ENCODE peak calls at places on chromosomes 2 and 18, in four cellular contexts. U is IMR-90, Y is H9, X is H1. R is an unnamed sample.

GRCh38 chr2:224284134-224284946 is 117.6 kb downstream of the FAM124B start:
- DNase-seq in X (no peak), Y (peak; percentile 43), U (peak; percentile 25), R (peak; percentile 79)

GRCh38 chr18:69839989-69840388 is 107.7 kb downstream of the CD226 start:
- DNase-seq in Y (no peak), U (no peak), X (no peak), R (no peak)

GRCh38 chr2:196279496-196279895 is 108.1 kb upstream of the STK17B start:
- DNase-seq in Y (no peak), U (peak; percentile 60), X (no peak), R (no peak)

GRCh38 chr2:54540194-54540593 is 84.1 kb downstream of the SPTBN1 start:
- DNase-seq in X (no peak), U (peak; percentile 15), Y (no peak), R (no peak)

GRCh38 chr18:24054130-24054529 is 39.6 kb downstream of the TTC39C start:
- DNase-seq in U (peak; percentile 47), X (no peak), Y (no peak), R (no peak)

GRCh38 chr2:85248741-85249524 is 78.9 kb downstream of the TGOLN2 start:
- DNase-seq in Y (no peak), X (no peak), U (peak; percentile 94), R (peak; percentile 61)

GRCh38 chr18:46104128-46104911 is at the start of gene HAUS1:
- DNase-seq in X (peak; percentile 97), Y (peak; percentile 96), U (peak; percentile 64), R (peak; percentile 97)

GRCh38 chr18:70172225-70172624 is 33.3 kb downstream of the RTTN start:
- DNase-seq in U (peak; percentile 39), Y (no peak), X (no peak), R (no peak)

GRCh38 chr2:96861074-96861473 is 3.3 kb upstream of the ANKRD39 start:
- DNase-seq in Y (no peak), X (peak; percentile 45), U (no peak), R (no peak)

GRCh38 chr2:64023485-64024258 is 4.4 kb upstream of the VPS54 start:
- DNase-seq in Y (peak; percentile 40), X (no peak), U (no peak), R (peak; percentile 60)

GRCh38 chr2:225788571-225788970 is 389.1 kb downstream of the NYAP2 start:
- DNase-seq in Y (no peak), X (no peak), U (peak; percentile 6), R (no peak)

GRCh38 chr2:20438334-20439192 is 8.3 kb upstream of the RHOB start:
- DNase-seq in U (peak; percentile 94), Y (no peak), X (no peak), R (no peak)

GRCh38 chr18:62852851-62853250 is 137.5 kb downstream of the PHLPP1 start:
- DNase-seq in Y (no peak), U (peak; percentile 21), X (no peak), R (no peak)

GRCh38 chr2:101205521-101205998 is 47.1 kb upstream of the CNOT11 start:
- DNase-seq in Y (peak; percentile 67), X (peak; percentile 52), U (peak; percentile 80), R (peak; percentile 84)

GRCh38 chr18:57095884-57096283 is 51.0 kb upstream of the BOD1L2 start:
- DNase-seq in U (no peak), X (no peak), Y (peak; percentile 26), R (no peak)

GRCh38 chr2:67346718-67347407 is 50.3 kb upstream of the ETAA1 start:
- DNase-seq in U (peak; percentile 76), Y (no peak), X (no peak), R (no peak)

GRCh38 chr2:57076856-57077255 is 893.1 kb downstream of the CCDC85A start:
- DNase-seq in Y (no peak), U (no peak), X (no peak), R (no peak)

GRCh38 chr2:198371902-198372611 is 567.7 kb downstream of the PLCL1 start:
- DNase-seq in Y (no peak), X (no peak), U (no peak), R (no peak)

GRCh38 chr2:230908094-230908594 is 16.9 kb downstream of the GPR55 start:
- DNase-seq in X (no peak), U (peak; percentile 3), Y (peak; percentile 25), R (no peak)

GRCh38 chr2:28400434-28400833 is 7.8 kb downstream of the FOSL2 start:
- DNase-seq in X (no peak), Y (no peak), U (no peak), R (no peak)

GRCh38 chr2:209907746-209908145 is 94.7 kb upstream of the RPE start:
- DNase-seq in Y (no peak), U (no peak), X (no peak), R (no peak)

GRCh38 chr2:237322564-237322963 is 91.4 kb downstream of the COL6A3 start:
- DNase-seq in X (peak; percentile 63), Y (peak; percentile 59), U (no peak), R (peak; percentile 37)

GRCh38 chr2:129801575-129801974 is 177.9 kb upstream of the RAB6C start:
- DNase-seq in Y (no peak), U (peak; percentile 41), X (no peak), R (no peak)

GRCh38 chr2:72138011-72138881 is 9.4 kb downstream of the CYP26B1 start:
- DNase-seq in Y (peak; percentile 26), X (no peak), U (no peak), R (no peak)

GRCh38 chr2:147030966-147031760 is 813.7 kb upstream of the ACVR2A start:
- DNase-seq in X (no peak), U (peak; percentile 54), Y (no peak), R (no peak)

GRCh38 chr18:34808389-34808788 is 98.3 kb downstream of the DTNA start:
- DNase-seq in X (no peak), U (no peak), Y (no peak), R (no peak)

GRCh38 chr2:217706513-217706912 is 296.3 kb downstream of the TNS1 start:
- DNase-seq in Y (no peak), U (no peak), X (no peak), R (no peak)
- H4K8ac ChIP-seq in Y (no peak overlapping the region), U (no peak overlapping the region), X (no peak overlapping the region), R (no peak overlapping the region)

GRCh38 chr2:14601070-14601770 is 31.3 kb upstream of the LRATD1 start:
- DNase-seq in X (no peak), Y (no peak), U (no peak), R (no peak)
- H4K5ac ChIP-seq in X (no peak overlapping the region), Y (no peak overlapping the region), U (no peak overlapping the region), R (no peak overlapping the region)

DNA sequence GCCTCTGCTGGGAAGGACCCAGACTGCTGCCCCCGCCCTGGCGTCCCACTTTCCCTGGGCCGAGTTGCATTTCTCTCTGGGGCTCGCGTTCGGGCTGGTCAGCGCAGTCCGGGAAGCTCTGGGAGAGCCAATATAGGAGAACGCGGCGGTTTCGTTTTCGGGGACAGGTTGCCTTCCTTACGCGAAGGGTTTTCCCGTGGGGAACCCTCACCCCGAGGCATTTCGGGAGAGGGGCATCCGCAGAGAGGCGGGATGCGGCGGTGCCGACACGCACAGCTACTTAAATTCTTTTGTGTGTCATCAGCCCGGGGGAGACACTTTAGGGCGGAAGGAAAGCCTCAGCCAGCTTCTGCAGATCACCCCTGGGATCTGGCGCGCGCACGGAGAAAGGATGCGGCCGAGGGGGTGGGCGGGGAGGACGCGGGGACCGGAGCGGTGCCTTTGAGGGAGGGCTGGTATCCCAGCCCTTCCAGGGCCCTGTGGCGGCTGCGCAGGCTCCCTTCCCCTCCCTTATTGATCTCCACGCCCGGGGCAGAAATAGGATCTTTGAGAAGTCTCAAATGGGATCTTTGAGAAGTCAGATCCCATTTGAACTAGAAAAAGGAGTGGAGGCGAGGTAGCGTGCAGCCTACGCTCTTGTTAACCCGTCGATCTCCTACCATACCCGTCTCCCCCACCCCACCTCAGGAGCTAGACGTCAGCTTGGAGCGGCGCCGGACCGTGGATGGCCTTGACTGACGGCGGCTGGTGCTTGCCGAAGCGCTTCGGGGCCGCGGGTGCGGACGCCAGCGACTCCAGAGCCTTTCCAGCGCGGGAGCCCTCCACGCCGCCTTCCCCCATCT is 1.3 kb downstream of the GATA6 start:
- DNase-seq in X (peak; percentile 71), Y (peak; percentile 47), U (peak; percentile 75), R (peak; percentile 69)
- H2BK120ac ChIP-seq in X (no peak overlapping the region), Y (no peak overlapping the region), U (peak overlapping the region; percentile 84), R (no peak overlapping the region)

DNA sequence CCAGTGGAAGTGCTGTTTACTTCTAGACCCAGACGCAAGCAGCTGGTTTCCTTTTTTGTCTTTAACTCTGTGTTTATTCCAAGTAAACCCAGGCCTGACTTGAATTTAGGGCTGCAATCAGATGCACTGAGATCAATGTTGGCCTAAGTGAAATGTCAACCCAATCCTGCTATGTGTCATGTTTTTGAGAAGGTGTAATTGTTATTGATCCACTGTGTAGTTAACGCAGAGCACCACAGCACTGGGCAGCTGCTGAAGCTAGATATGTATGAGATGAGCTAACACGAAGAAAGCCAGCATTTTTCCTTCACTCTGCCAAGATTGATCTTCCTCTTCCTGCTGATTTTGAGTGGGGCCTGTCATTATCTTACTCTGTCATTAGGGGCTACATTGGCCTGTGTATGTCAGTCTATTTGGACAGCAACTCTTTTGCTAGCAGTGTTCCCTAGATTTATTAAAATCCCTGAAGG is 18.9 kb upstream of the DLX1 start:
- DNase-seq in U (no peak), Y (no peak), X (no peak), R (no peak)
- H4K8ac ChIP-seq in U (no peak overlapping the region), Y (no peak overlapping the region), X (no peak overlapping the region), R (no peak overlapping the region)

DNA sequence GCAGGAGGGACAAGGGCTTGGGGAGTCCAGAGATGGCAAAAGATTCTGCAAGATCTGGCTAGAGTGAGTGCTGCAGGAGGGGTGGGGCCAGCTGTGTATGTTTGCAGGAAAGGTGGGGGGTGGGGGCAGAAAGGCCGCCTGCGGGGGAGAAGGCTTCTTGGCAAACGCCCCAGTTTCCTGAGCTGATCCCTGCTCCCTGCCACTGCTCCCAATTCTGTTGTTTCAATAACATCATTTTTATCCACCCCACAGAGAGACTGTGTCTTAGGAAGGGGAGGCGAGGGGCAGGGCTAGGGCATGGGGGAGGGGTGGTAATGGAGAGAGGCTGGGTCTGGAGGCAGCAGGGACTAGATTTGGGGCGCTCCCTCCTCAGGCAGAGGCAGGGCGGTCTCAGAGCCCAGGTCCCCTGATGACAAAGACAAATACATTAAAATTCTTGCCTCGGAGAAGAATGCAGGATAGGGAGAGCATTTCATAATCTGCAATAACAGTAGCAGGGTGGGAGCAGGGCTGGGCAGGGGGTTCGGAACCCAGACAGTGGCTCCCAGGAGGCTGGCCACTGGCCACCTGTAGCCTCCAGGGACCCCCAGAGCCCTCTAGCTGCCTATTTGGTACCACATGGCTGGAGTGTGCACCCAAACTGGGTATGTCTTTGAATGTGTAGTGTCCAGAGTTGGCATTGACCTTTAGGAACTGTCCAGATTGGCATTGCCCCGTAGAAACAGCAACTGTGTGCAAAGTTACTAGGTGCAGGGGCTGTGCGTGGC is 2.1 kb upstream of the WNT6 start:
- DNase-seq in X (no peak), Y (no peak), U (no peak), R (no peak)
- H4K5ac ChIP-seq in X (no peak overlapping the region), Y (no peak overlapping the region), U (no peak overlapping the region), R (no peak overlapping the region)

GRCh38 chr2:134347756-134348155 is 93.9 kb downstream of the MGAT5 start:
- DNase-seq in U (peak; percentile 29), Y (no peak), X (no peak), R (peak; percentile 72)
- H2BK120ac ChIP-seq in U (peak overlapping the region; percentile 54), Y (no peak overlapping the region), X (no peak overlapping the region), R (no peak overlapping the region)

DNA sequence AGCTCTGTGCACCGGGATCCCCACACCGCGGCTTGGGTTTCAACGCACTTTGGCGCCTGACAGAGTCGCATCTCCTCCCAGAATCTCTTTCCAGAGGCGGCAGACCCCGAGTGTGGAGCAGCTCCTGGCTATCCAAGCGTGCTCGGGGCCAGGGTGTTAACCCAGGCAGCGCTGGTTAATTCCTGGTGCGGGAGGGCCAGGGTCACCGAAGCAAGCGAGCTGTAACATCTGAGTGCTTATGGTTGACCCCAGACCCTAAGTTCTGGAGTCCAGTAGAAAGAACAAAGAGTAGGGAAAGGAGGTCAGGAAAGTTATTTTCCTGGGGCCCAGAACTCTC is 566 bp upstream of the OSR1 start:
- DNase-seq in X (no peak), Y (no peak), U (no peak), R (no peak)
- H4K8ac ChIP-seq in X (no peak overlapping the region), Y (no peak overlapping the region), U (peak overlapping the region; percentile 92), R (no peak overlapping the region)

R was measured in mesendoderm.